ENCODE peak calls at places on chromosomes 6 and 20, in seven cellular contexts. N is stimulated activated CD8-positive, alpha-beta memory T cell treated with anti-CD3 and anti-CD28 coated beads, Interleukin-15, amount 100 ng/mL, for 1 hour; H is aorta; Z is osteocyte; M is left ventricle myocardium inferior; A is NCI-H1105; J is Ammon's horn. L is an unnamed sample.

GRCh38 chr6:51077967-51078518 is 259.4 kb downstream of the TFAP2B start:
- DNase-seq in N (no peak), H (no peak), Z (no peak), M (no peak), A (no peak), J (no peak), L (peak)

GRCh38 chr6:35154262-35154661 is 13.1 kb upstream of the TCP11 start:
- DNase-seq in N (no peak), H (no peak), Z (no peak), M (no peak), A (no peak), J (no peak), L (no peak)

GRCh38 chr20:45937765-45938164 is 3.3 kb downstream of the PCIF1 start:
- DNase-seq in N (no peak), H (no peak), Z (no peak), M (no peak), A (no peak), J (no peak), L (no peak)

GRCh38 chr6:143959865-143960264 is 48.2 kb downstream of the PLAGL1 start:
- DNase-seq in N (no peak), H (no peak), Z (no peak), M (no peak), A (no peak), J (no peak), L (no peak)

GRCh38 chr6:132483779-132484679 is 28.9 kb downstream of the STX7 start:
- DNase-seq in N (peak), H (no peak), Z (no peak), M (no peak), A (peak), J (peak), L (peak)

GRCh38 chr6:25193865-25194679 is 85.1 kb upstream of the CARMIL1 start:
- DNase-seq in N (no peak), H (no peak), Z (no peak), M (no peak), A (no peak), J (no peak), L (no peak)

GRCh38 chr6:113489946-113490345 is 367.2 kb upstream of the MARCKS start:
- DNase-seq in N (no peak), H (no peak), Z (no peak), M (no peak), A (no peak), J (no peak), L (no peak)

GRCh38 chr20:32189691-32190607 is 17.6 kb downstream of the PLAGL2 start:
- DNase-seq in N (no peak), H (peak), Z (peak), M (peak), A (peak), J (peak), L (peak)

GRCh38 chr6:169145991-169146501 is 107.6 kb downstream of the THBS2 start:
- DNase-seq in N (no peak), H (no peak), Z (no peak), M (no peak), A (no peak), J (peak), L (no peak)

GRCh38 chr6:4350571-4351505 is 215.5 kb upstream of the ECI2 start:
- DNase-seq in N (no peak), H (no peak), Z (peak), M (peak), A (no peak), J (no peak), L (no peak)

GRCh38 chr6:30518505-30518850 is 29.2 kb downstream of the HLA-E start:
- DNase-seq in N (no peak), H (no peak), Z (no peak), M (no peak), A (no peak), J (no peak), L (no peak)

GRCh38 chr6:133546098-133546497 is 304.9 kb downstream of the EYA4 start:
- DNase-seq in N (no peak), H (no peak), Z (no peak), M (no peak), A (no peak), J (no peak), L (no peak)

GRCh38 chr6:3041606-3042005 is 26.7 kb upstream of the RIPK1 start:
- DNase-seq in N (no peak), H (no peak), Z (no peak), M (no peak), A (no peak), J (no peak), L (no peak)

GRCh38 chr20:47304287-47304686 is 52.2 kb downstream of the ZMYND8 start:
- DNase-seq in N (no peak), H (no peak), Z (no peak), M (no peak), A (no peak), J (no peak), L (peak)

GRCh38 chr20:34538671-34539123 is 19.8 kb upstream of the MAP1LC3A start:
- DNase-seq in N (no peak), H (peak), Z (no peak), M (peak), A (peak), J (peak), L (peak)

GRCh38 chr20:49508435-49509199 is 26.1 kb upstream of the KCNB1 start:
- DNase-seq in N (no peak), H (no peak), Z (no peak), M (no peak), A (peak), J (peak), L (peak)

GRCh38 chr6:88358846-88359245 is 192.7 kb upstream of the CNR1 start:
- DNase-seq in N (no peak), H (no peak), Z (no peak), M (no peak), A (no peak), J (no peak), L (no peak)

GRCh38 chr6:44850367-44850766 is 462.9 kb downstream of the CDC5L start:
- DNase-seq in N (no peak), H (no peak), Z (no peak), M (no peak), A (no peak), J (no peak), L (no peak)

GRCh38 chr6:65149841-65150240 is 557.2 kb downstream of the EYS start:
- DNase-seq in N (no peak), H (no peak), Z (no peak), M (no peak), A (no peak), J (no peak), L (no peak)

GRCh38 chr6:56445818-56446217 is 196.9 kb downstream of the DST start:
- DNase-seq in N (no peak), H (no peak), Z (no peak), M (no peak), A (no peak), J (no peak), L (no peak)

GRCh38 chr20:20712004-20712473 is 405 bp downstream of the RALGAPA2 start:
- DNase-seq in N (no peak), H (no peak), Z (no peak), M (no peak), A (peak), J (peak), L (peak)

GRCh38 chr6:138494312-138494711 is 5.0 kb downstream of the NHSL1 start:
- DNase-seq in N (no peak), H (no peak), Z (no peak), M (no peak), A (no peak), J (no peak), L (no peak)

GRCh38 chr20:22511943-22512910 is 72.1 kb downstream of the FOXA2 start:
- DNase-seq in N (no peak), H (no peak), Z (peak), M (no peak), A (peak), J (no peak), L (peak)

GRCh38 chr6:52647199-52647598 is 23.7 kb upstream of the TMEM14A start:
- DNase-seq in N (no peak), H (no peak), Z (no peak), M (no peak), A (no peak), J (no peak), L (no peak)

GRCh38 chr6:26525818-26526217 is 12.3 kb upstream of the HMGN4 start:
- DNase-seq in N (no peak), H (no peak), Z (no peak), M (no peak), A (no peak), J (no peak), L (no peak)

GRCh38 chr20:25686081-25687077 is 10.3 kb downstream of the ZNF337 start:
- DNase-seq in N (no peak), H (no peak), Z (no peak), M (no peak), A (no peak), J (no peak), L (peak)

GRCh38 chr6:133730881-133731280 is 158.0 kb upstream of the TCF21 start:
- DNase-seq in N (no peak), H (no peak), Z (no peak), M (no peak), A (no peak), J (no peak), L (no peak)

GRCh38 chr20:31712564-31713311 is 9.9 kb downstream of the BCL2L1 start:
- DNase-seq in N (no peak), H (peak), Z (no peak), M (peak), A (peak), J (peak), L (peak)

GRCh38 chr6:150191809-150192208 is 49.0 kb downstream of the PPP1R14C start:
- DNase-seq in N (no peak), H (peak), Z (no peak), M (no peak), A (no peak), J (no peak), L (no peak)

GRCh38 chr6:89411269-89412070 is 603 bp downstream of the RRAGD start:
- DNase-seq in N (no peak), H (peak), Z (peak), M (peak), A (peak), J (peak), L (peak)

GRCh38 chr20:46285072-46285471 is 23.2 kb downstream of the CDH22 start:
- DNase-seq in N (no peak), H (no peak), Z (no peak), M (no peak), A (no peak), J (no peak), L (no peak)

GRCh38 chr6:7175463-7175862 is 67.7 kb downstream of the RREB1 start:
- DNase-seq in N (no peak), H (no peak), Z (peak), M (no peak), A (no peak), J (no peak), L (no peak)

L was measured in NCI-H345.